ENCODE peak calls at places on chromosomes 2 and 18, in six cellular contexts. V, B, C, D, R and Q are unnamed samples.

GRCh38 chr2:32958836-32959235 is 12.1 kb downstream of the LTBP1 start:
- DNase-seq in V (no peak), B (no peak), C (no peak), D (no peak), R (no peak), Q (no peak)

GRCh38 chr2:96253006-96253405 is 12.8 kb downstream of the TMEM127 start:
- DNase-seq in V (no peak), B (peak), C (no peak), D (no peak), R (no peak), Q (no peak)

GRCh38 chr2:104240984-104241383 is 612.9 kb upstream of the POU3F3 start:
- DNase-seq in V (no peak), B (no peak), C (no peak), D (no peak), R (no peak), Q (no peak)

GRCh38 chr2:221836091-221836490 is 264.0 kb upstream of the EPHA4 start:
- DNase-seq in V (no peak), B (no peak), C (no peak), D (no peak), R (no peak), Q (no peak)

GRCh38 chr2:169513926-169514325 is 4.4 kb downstream of the KLHL41 start:
- DNase-seq in V (peak), B (no peak), C (no peak), D (no peak), R (no peak), Q (no peak)

GRCh38 chr18:48028716-48029115 is 98.3 kb upstream of the SMAD2 start:
- DNase-seq in V (no peak), B (peak), C (no peak), D (no peak), R (no peak), Q (no peak)

GRCh38 chr2:18456026-18456425 is 104.4 kb downstream of the RDH14 start:
- DNase-seq in V (no peak), B (no peak), C (no peak), D (no peak), R (no peak), Q (no peak)

GRCh38 chr2:240184198-240184590 is 43.7 kb upstream of the OTOS start:
- DNase-seq in V (no peak), B (no peak), C (peak), D (no peak), R (no peak), Q (no peak)

GRCh38 chr2:32977228-32977758 is 30.5 kb downstream of the LTBP1 start:
- DNase-seq in V (no peak), B (peak), C (peak), D (no peak), R (peak), Q (no peak)

GRCh38 chr2:170224692-170225091 is 46.7 kb downstream of the MYO3B start:
- DNase-seq in V (no peak), B (no peak), C (no peak), D (no peak), R (peak), Q (no peak)

GRCh38 chr18:75293591-75293990 is 83.0 kb downstream of the TSHZ1 start:
- DNase-seq in V (peak), B (no peak), C (no peak), D (no peak), R (no peak), Q (no peak)